ENCODE peak calls at places on chromosomes 11 and 22, in four cellular contexts. W is HCT116, F is pancreas, C is psoas muscle. U is an unnamed sample. For H3K4me1, the result is how much of the 10 kb centered on the place peaks cover.

GRCh38 chr22:27331526-27332281 is 469.9 kb downstream of the MN1 start:
- DNase-seq in W (no peak), F (peak), C (peak), U (no peak)

GRCh38 chr11:45145421-45146071 is 893 bp upstream of the PRDM11 start:
- DNase-seq in W (no peak), F (peak), C (peak), U (peak)

GRCh38 chr11:76752321-76753175 is 30.6 kb upstream of the TSKU start:
- DNase-seq in W (no peak), F (no peak), C (peak), U (no peak)

GRCh38 chr11:113105584-113105983 is 144.4 kb downstream of the NCAM1 start:
- DNase-seq in W (no peak), F (no peak), C (no peak), U (no peak)

GRCh38 chr11:131734871-131735270 is 364.5 kb downstream of the NTM start:
- DNase-seq in W (no peak), F (no peak), C (no peak), U (no peak)

GRCh38 chr11:7498193-7498592 is 12.9 kb downstream of the OLFML1 start:
- DNase-seq in W (no peak), F (no peak), C (no peak), U (no peak)

GRCh38 chr11:109993786-109994185 is 99.4 kb upstream of the ZC3H12C start:
- DNase-seq in W (no peak), F (no peak), C (no peak), U (no peak)

GRCh38 chr11:83070044-83070877 is 1.4 kb downstream of the RAB30 start:
- DNase-seq in W (no peak), F (no peak), C (no peak), U (no peak)

GRCh38 chr11:98965358-98965757 is 55.4 kb upstream of the CNTN5 start:
- DNase-seq in W (no peak), F (no peak), C (no peak), U (no peak)

GRCh38 chr11:116192509-116193206 is 580.1 kb downstream of the BUD13 start:
- DNase-seq in W (no peak), F (no peak), C (no peak), U (no peak)

GRCh38 chr22:24240381-24240780 is 4.5 kb downstream of the GGT5 start:
- DNase-seq in W (no peak), F (no peak), C (no peak), U (no peak)

GRCh38 chr22:48052621-48052890 is 1290.1 kb downstream of the TBC1D22A start:
- DNase-seq in W (no peak), F (no peak), C (no peak), U (no peak)

GRCh38 chr22:35914665-35915476 is 113.8 kb downstream of the RBFOX2 start:
- DNase-seq in W (peak), F (peak), C (no peak), U (no peak)

GRCh38 chr11:108203075-108203474 is 19.4 kb downstream of the NPAT start:
- DNase-seq in W (no peak), F (no peak), C (no peak), U (no peak)

GRCh38 chr11:79080506-79080905 is 360.3 kb downstream of the TENM4 start:
- DNase-seq in W (no peak), F (no peak), C (no peak), U (no peak)

GRCh38 chr22:36201630-36202312 is at the start of gene APOL4:
- DNase-seq in W (no peak), F (peak), C (peak), U (no peak)

GRCh38 chr11:129023968-129024676 is 81.5 kb upstream of the TP53AIP1 start:
- DNase-seq in W (peak), F (peak), C (no peak), U (peak)

GRCh38 chr11:92870241-92870826 is 99.1 kb upstream of the MTNR1B start:
- DNase-seq in W (no peak), F (no peak), C (no peak), U (no peak)

GRCh38 chr22:49514211-49514610 is 313.5 kb downstream of the BRD1 start:
- DNase-seq in W (no peak), F (no peak), C (no peak), U (no peak)

GRCh38 chr22:18994780-18995711 is 59.0 kb upstream of the PRODH start:
- DNase-seq in W (no peak), F (no peak), C (no peak), U (no peak)

GRCh38 chr22:49013707-49014106 is 814.0 kb downstream of the BRD1 start:
- DNase-seq in W (no peak), F (no peak), C (no peak), U (no peak)

GRCh38 chr11:92782806-92783205 is 186.6 kb upstream of the MTNR1B start:
- DNase-seq in W (no peak), F (no peak), C (no peak), U (no peak)

GRCh38 chr11:660681-661444 is 23.8 kb downstream of the DRD4 start:
- DNase-seq in W (no peak), F (no peak), C (no peak), U (no peak)

GRCh38 chr11:68569357-68569756 is 108.8 kb downstream of the PPP6R3 start:
- DNase-seq in W (no peak), F (no peak), C (no peak), U (no peak)

GRCh38 chr11:73787051-73787642 is 527 bp upstream of the MRPL48 start:
- DNase-seq in W (no peak), F (no peak), C (no peak), U (no peak)

GRCh38 chr11:123268118-123268517 is 73.1 kb upstream of the CLMP start:
- DNase-seq in W (no peak), F (no peak), C (no peak), U (no peak)

GRCh38 chr11:13667245-13667644 is 1.2 kb upstream of the FAR1 start:
- DNase-seq in W (no peak), F (no peak), C (no peak), U (no peak)

GRCh38 chr11:119728651-119729580 is at the start of gene NECTIN1:
- DNase-seq in W (peak), F (peak), C (peak), U (peak)

GRCh38 chr11:130625907-130626306 is 177.5 kb downstream of the ADAMTS15 start:
- DNase-seq in W (no peak), F (no peak), C (no peak), U (no peak)

GRCh38 chr11:114060402-114061052 is 1.0 kb downstream of the ZBTB16 start:
- DNase-seq in W (no peak), F (peak), C (peak), U (peak)

GRCh38 chr11:10628506-10629236 is 60.2 kb upstream of the LYVE1 start:
- DNase-seq in W (no peak), F (no peak), C (no peak), U (no peak)

GRCh38 chr11:271316-271715 is 6.9 kb upstream of the NLRP6 start:
- DNase-seq in W (no peak), F (no peak), C (no peak), U (peak)

DNA sequence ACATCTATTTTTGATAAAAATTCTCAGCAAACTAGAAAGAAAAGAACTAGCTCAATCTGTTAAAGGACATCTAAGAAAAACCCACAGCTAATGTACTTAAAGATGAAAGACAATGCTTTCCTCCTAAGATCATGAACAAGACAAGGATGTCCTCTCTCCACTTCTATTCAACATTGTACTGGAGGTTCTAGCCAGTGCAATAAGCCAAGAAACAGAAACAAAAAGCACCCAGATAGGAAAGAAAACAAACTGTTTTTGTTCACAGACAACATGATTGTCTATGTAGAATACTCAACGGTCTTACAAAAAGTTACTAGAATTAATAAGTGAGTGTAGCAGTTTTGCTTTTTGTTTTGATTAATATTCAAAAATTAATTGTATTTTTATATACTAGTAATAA is 7.8 kb downstream of the CD3D start:
- DNase-seq in W (no peak), F (no peak), C (no peak), U (no peak)
- H3K4me1 ChIP-seq in W (under half), F (under half), C (under half), U (half or more)

GRCh38 chr11:18408558-18409242 is 3.4 kb upstream of the LDHC start:
- DNase-seq in W (no peak), F (no peak), C (no peak), U (no peak)

GRCh38 chr11:18404062-18404461 is 8.1 kb upstream of the LDHC start:
- DNase-seq in W (no peak), F (no peak), C (no peak), U (no peak)
- TF ChIP-seq CTCF in W (no peak), F (no peak), C (no peak), U (no peak)

GRCh38 chr11:72629266-72629665 is 45.0 kb downstream of the PDE2A start:
- DNase-seq in W (no peak), F (no peak), C (peak), U (no peak)
- H3K4me1 ChIP-seq in W (under half), F (under half), C (under half), U (under half)

GRCh38 chr22:42937164-42937854 is 77.6 kb downstream of the PACSIN2 start:
- DNase-seq in W (peak), F (no peak), C (peak), U (no peak)
- TF ChIP-seq CTCF in W (no peak), F (no peak), C (no peak), U (no peak)

DNA sequence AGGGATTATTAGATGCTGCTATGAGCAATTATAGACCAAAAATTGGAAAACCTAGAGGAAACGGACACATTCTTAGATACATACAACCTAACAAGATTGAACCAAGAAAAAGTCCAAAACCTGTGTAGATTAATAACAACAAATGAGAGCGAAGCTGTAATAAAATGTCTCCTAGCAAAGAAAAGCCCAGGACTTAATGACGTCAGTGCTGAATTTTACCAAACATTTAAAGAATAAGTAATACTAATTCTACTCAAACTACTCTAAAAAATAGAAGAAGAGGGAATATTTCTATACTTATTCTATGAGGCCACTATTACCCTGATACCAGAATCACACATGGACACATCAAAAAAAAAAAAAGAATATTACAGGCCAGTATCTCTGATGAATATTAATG is 309.5 kb upstream of the ANO5 start:
- DNase-seq in W (no peak), F (no peak), C (no peak), U (no peak)
- H3K4me1 ChIP-seq in W (under half), F (under half), C (under half), U (under half)